ENCODE peak calls at places on chromosomes 4 and X, in four cellular contexts. Q is WTC11, N is K562, G is GM12878. T is an unnamed sample.

GRCh38 chrX:119990995-119991787 is 47.6 kb upstream of the NKAP start:
- DNase-seq in N (no peak), Q (peak), G (no peak), T (no peak)

GRCh38 chrX:12115377-12115776 is 22.9 kb upstream of the FRMPD4 start:
- DNase-seq in Q (peak), G (no peak), N (peak), T (no peak)

GRCh38 chr4:21469438-21470032 is 479.0 kb downstream of the KCNIP4 start:
- DNase-seq in N (no peak), G (no peak), Q (no peak), T (peak)

GRCh38 chr4:8908206-8908893 is 36.7 kb upstream of the HMX1 start:
- DNase-seq in Q (no peak), G (no peak), N (no peak), T (no peak)

GRCh38 chr4:6733358-6734164 is 17.6 kb downstream of the BLOC1S4 start:
- DNase-seq in Q (no peak), G (no peak), N (peak), T (peak)

GRCh38 chrX:46876901-46877300 is 35.3 kb upstream of the JADE3 start:
- DNase-seq in G (no peak), Q (no peak), N (no peak), T (no peak)

GRCh38 chr4:95546866-95547707 is 1.7 kb downstream of the UNC5C start:
- DNase-seq in G (no peak), Q (no peak), N (no peak), T (no peak)

GRCh38 chr4:1478766-1479355 is 72.6 kb upstream of the NKX1-1 start:
- DNase-seq in Q (peak), G (no peak), N (no peak), T (no peak)

GRCh38 chr4:24195976-24196736 is 306.3 kb upstream of the PPARGC1A start:
- DNase-seq in N (no peak), Q (no peak), G (no peak), T (no peak)

GRCh38 chr4:37889849-37890500 is 909 bp upstream of the TBC1D1 start:
- DNase-seq in N (no peak), G (no peak), Q (peak), T (no peak)

GRCh38 chr4:188254211-188254610 is 115.0 kb downstream of the TRIML1 start:
- DNase-seq in Q (no peak), N (no peak), G (no peak), T (no peak)

GRCh38 chr4:77355731-77356130 is 198.7 kb downstream of the CCNG2 start:
- DNase-seq in Q (no peak), N (no peak), G (no peak), T (no peak)

GRCh38 chr4:13527192-13527982 is 16.9 kb downstream of the NKX3-2 start:
- DNase-seq in G (no peak), N (no peak), Q (no peak), T (no peak)

GRCh38 chr4:1058997-1059665 is 47.7 kb downstream of the FGFRL1 start:
- DNase-seq in Q (no peak), N (no peak), G (no peak), T (no peak)

GRCh38 chr4:2289955-2290333 is 28.0 kb upstream of the MXD4 start:
- DNase-seq in G (no peak), N (no peak), Q (no peak), T (no peak)

GRCh38 chr4:957231-957580 is 16.2 kb downstream of the DGKQ start:
- DNase-seq in G (no peak), N (no peak), Q (no peak), T (no peak)

GRCh38 chr4:113955411-113955810 is 24.0 kb downstream of the ARSJ start:
- DNase-seq in G (no peak), Q (no peak), N (no peak), T (no peak)

GRCh38 chr4:141860974-141861373 is 224.6 kb downstream of the IL15 start:
- DNase-seq in Q (no peak), N (peak), G (no peak), T (no peak)

GRCh38 chrX:75746891-75747639 is 38.0 kb downstream of the MAGEE2 start:
- DNase-seq in Q (peak), N (peak), G (no peak), T (peak)

GRCh38 chr4:57157611-57158137 is 47.5 kb upstream of the IGFBP7 start:
- DNase-seq in N (no peak), G (no peak), Q (no peak), T (no peak)

GRCh38 chrX:150873616-150874015 is 24.9 kb downstream of the CD99L2 start:
- DNase-seq in N (no peak), Q (no peak), G (no peak), T (no peak)

GRCh38 chr4:6180841-6181631 is 19.3 kb downstream of the JAKMIP1 start:
- DNase-seq in N (no peak), G (peak), Q (no peak), T (no peak)

GRCh38 chr4:36385951-36386561 is 104.6 kb downstream of the DTHD1 start:
- DNase-seq in G (peak), N (no peak), Q (no peak), T (no peak)

GRCh38 chr4:186979966-186980745 is 256.5 kb upstream of the FAT1 start:
- DNase-seq in Q (no peak), G (no peak), N (no peak), T (no peak)

GRCh38 chr4:39469429-39470077 is 10.7 kb downstream of the LIAS start:
- DNase-seq in N (peak), Q (peak), G (peak), T (peak)

GRCh38 chrX:30530591-30530990 is 47.0 kb downstream of the TASL start:
- DNase-seq in Q (no peak), N (no peak), G (no peak), T (no peak)

GRCh38 chr4:145880355-145880960 is 58.2 kb downstream of the ZNF827 start:
- DNase-seq in N (no peak), Q (no peak), G (no peak), T (no peak)

GRCh38 chr4:145876531-145877180 is 62.0 kb downstream of the ZNF827 start:
- DNase-seq in G (no peak), N (no peak), Q (no peak), T (no peak)

GRCh38 chr4:145881585-145881984 is 57.0 kb downstream of the ZNF827 start:
- DNase-seq in G (no peak), Q (no peak), N (no peak), T (no peak)

GRCh38 chr4:145879598-145879997 is 59.0 kb downstream of the ZNF827 start:
- DNase-seq in G (no peak), N (no peak), Q (no peak), T (no peak)

GRCh38 chr4:145878501-145879435 is 59.9 kb downstream of the ZNF827 start:
- DNase-seq in Q (no peak), G (no peak), N (no peak), T (no peak)
- TF ChIP-seq CREM in Q (no peak), G (no peak), N (no peak), T (no peak)

DNA sequence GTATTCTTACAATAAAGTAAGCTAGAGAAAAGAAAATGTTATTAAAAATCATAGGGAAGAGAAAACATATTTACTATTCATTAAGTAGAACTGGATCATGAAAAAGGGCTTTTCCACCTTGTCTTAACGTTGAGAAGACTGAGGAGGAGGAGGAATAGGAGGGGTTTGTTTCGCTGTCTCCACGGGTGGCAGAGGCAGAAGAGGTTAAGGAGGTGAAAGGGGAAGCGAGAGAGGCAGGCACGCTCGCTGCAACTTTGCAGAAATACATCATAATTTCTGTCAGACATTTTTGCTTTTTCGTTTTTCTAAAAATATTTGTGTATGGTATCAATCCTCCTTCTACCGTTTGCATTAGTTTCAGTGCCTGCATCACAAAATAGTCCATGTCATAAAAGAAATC is 2375.1 kb upstream of the AGA start:
- DNase-seq in N (no peak), Q (no peak), G (no peak), T (no peak)
- TF ChIP-seq CREM in N (no peak), Q (no peak), G (no peak), T (no peak)

DNA sequence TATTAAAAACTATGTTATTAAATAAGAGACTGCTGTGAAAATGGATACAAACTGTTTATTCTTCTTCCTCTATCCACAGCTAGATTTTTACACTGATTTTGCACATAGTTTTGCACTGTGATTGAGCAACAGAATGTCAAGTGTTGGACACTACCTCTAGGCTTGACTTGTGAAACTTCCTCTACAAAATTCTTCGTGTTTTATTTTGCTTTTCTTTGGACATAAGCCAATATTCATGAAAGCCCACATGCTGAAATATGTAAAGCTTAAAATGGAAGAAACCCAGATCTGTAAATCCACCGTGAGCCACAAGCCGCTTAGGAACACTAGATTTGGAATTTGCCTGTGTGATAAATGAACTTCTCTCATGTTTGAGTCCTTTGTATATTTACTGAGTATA is 849.4 kb downstream of the FSTL5 start:
- DNase-seq in G (no peak), N (no peak), Q (no peak), T (no peak)
- TF ChIP-seq CREM in G (no peak), N (no peak), Q (no peak), T (no peak)

DNA sequence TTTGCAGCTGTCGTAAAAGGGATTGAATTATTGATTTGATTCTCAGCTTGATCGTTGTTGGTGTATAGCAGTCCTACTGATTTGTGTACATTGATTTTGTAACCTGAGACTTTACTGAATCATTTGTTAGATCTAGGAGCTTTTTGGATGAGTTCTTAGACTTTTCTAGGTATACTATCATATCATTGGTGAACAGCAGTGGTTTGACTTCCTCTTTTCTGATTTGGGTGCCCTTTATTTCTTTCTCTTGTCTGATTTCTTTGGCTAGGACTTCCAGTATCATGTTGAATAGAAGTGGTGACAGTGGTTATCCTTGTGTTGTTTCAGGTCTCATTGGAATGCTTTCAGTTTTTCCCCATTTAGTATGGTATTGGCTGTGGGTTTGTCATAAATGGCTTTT is 8.4 kb downstream of the APOOL start:
- DNase-seq in N (no peak), G (no peak), Q (no peak), T (no peak)
- TF ChIP-seq CREM in N (no peak), G (no peak), Q (no peak), T (no peak)

GRCh38 chr4:61380865-61381264 is 180.7 kb downstream of the ADGRL3 start:
- DNase-seq in N (no peak), G (no peak), Q (no peak), T (no peak)
- TF ChIP-seq CREM in N (no peak), G (no peak), Q (no peak), T (no peak)

DNA sequence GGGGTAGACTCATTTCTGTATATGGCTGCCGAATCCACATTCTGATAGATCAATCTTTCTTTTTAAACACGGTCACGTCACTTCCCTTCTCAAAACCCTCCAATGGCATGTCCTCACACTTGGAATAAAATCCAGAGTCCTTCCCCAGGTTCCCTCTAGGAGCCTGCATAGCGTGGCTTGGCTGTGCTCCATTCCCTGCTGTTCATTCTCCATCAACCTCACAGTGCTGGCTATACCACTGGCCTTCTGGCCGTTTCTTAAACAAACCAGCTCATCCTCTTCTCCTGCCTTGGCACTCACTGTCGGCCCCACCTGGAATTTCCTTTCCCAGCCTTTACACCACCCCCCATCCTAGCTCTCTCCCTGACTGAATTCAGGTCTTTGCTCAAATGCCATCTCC is 77.1 kb downstream of the RBM47 start:
- DNase-seq in G (no peak), N (no peak), Q (peak), T (no peak)
- TF ChIP-seq CREM in G (no peak), N (no peak), Q (no peak), T (no peak)

DNA sequence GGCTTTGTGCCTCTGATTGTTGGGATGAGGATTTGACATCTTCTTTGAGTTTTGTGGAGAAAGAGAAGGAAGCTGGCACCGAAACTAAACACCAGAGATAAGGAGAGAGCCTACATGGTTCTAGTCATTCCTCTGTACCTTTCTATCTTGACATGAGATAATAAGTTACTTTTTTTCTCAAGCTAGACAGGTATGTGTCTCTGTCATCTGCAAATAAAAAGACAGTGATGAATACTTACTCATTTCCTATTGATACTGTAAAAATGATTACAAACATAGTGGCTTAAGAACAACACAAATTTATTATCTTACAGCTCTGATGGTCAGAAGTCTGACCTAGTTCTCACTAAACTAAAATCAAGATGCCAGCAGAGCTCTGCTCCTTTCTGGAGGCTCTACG is 1391.2 kb downstream of the STIM2 start:
- DNase-seq in N (no peak), G (no peak), Q (no peak), T (no peak)
- TF ChIP-seq CREM in N (no peak), G (no peak), Q (no peak), T (no peak)

DNA sequence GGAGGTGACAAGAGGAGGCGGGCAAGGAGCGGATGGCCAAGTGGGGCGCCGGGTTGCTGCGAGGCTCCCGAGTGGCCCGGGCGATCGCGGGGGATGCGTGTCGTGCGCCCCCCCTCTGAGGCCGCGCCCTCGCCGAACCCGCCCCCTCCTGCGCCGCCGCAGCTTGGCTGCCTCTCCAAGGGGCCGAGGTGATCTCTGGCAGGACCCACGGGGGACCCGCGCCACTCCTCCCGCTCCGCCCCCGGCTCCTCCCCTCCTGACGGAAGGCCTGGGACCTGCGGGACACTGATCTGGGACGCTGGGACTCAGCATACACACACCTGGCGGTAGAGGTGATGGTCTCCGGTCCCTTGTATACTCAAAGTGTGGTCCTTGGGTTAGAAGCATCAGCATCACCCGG is 21.9 kb upstream of the FAM47C start:
- DNase-seq in G (no peak), Q (no peak), N (no peak), T (no peak)
- TF ChIP-seq CREM in G (no peak), Q (no peak), N (no peak), T (no peak)